ENCODE peak calls at places on chromosomes 16 and 17, in ten cellular contexts. Q is GM23248, C is MM.1S, E is heart right ventricle, I is Karpas-422, A is gastrocnemius medialis, F is IMR-90, Y is cardiac muscle cell, D is testis, X is aorta. Z is an unnamed sample.

GRCh38 chr17:21041753-21042433 is 918 bp downstream of the USP22 start:
- DNase-seq in Y (peak; percentile 75), Q (peak; percentile 82), D (peak; percentile 92), X (peak; percentile 93), I (peak; percentile 91), E (peak; percentile 91), C (peak; percentile 75), F (peak; percentile 61), A (peak; percentile 88), Z (peak; percentile 71)

GRCh38 chr16:46801428-46802049 is 29.4 kb downstream of the C16orf87 start:
- DNase-seq in I (no peak), D (no peak), C (no peak), X (no peak), E (no peak), F (peak; percentile 25), Y (peak; percentile 69), Q (peak; percentile 66), A (no peak), Z (no peak)

GRCh38 chr16:85617948-85618347 is 4.8 kb downstream of the GSE1 start:
- DNase-seq in C (no peak), D (no peak), Q (no peak), X (no peak), F (no peak), E (no peak), I (no peak), A (no peak), Y (no peak), Z (no peak)

GRCh38 chr16:72481419-72481818 is 309.5 kb upstream of the PMFBP1 start:
- DNase-seq in I (no peak), X (no peak), F (no peak), E (no peak), Y (no peak), Q (peak; percentile 10), D (no peak), C (no peak), A (no peak), Z (no peak)

GRCh38 chr17:51319186-51319585 is 58.8 kb downstream of the UTP18 start:
- DNase-seq in Y (no peak), Q (no peak), D (no peak), I (no peak), X (no peak), F (no peak), C (no peak), E (no peak), A (no peak), Z (no peak)

GRCh38 chr16:679808-680624 is at the start of gene STUB1:
- DNase-seq in C (peak; percentile 81), F (peak; percentile 80), Q (peak; percentile 93), I (peak; percentile 96), Y (peak; percentile 94), D (peak; percentile 94), E (peak; percentile 90), X (peak; percentile 96), A (peak; percentile 80), Z (peak; percentile 84)

GRCh38 chr16:84055801-84056634 is 13.4 kb upstream of the SLC38A8 start:
- DNase-seq in F (no peak), I (no peak), X (no peak), C (no peak), E (no peak), Q (no peak), A (no peak), D (peak; percentile 74), Y (no peak), Z (no peak)

GRCh38 chr16:28984619-28985135 is at the start of gene LAT:
- DNase-seq in X (no peak), E (no peak), A (no peak), F (no peak), Q (peak; percentile 33), C (peak; percentile 69), I (peak; percentile 56), Y (no peak), D (no peak), Z (peak; percentile 86)

GRCh38 chr17:78281249-78281865 is 49.9 kb downstream of the TMEM235 start:
- DNase-seq in C (no peak), A (no peak), E (no peak), F (peak; percentile 22), D (no peak), I (no peak), Y (no peak), X (peak; percentile 44), Q (no peak), Z (no peak)

GRCh38 chr16:23678430-23679273 is at the start of gene PLK1:
- DNase-seq in Y (peak; percentile 92), X (peak; percentile 91), I (peak; percentile 96), D (peak; percentile 92), A (peak; percentile 39), E (peak; percentile 64), C (peak; percentile 94), F (peak; percentile 76), Q (peak; percentile 97), Z (peak; percentile 71)

GRCh38 chr16:64893386-64893785 is 228.5 kb downstream of the CDH11 start:
- DNase-seq in X (no peak), I (peak; percentile 63), C (no peak), Y (no peak), Q (peak; percentile 64), E (peak; percentile 18), F (peak; percentile 21), D (no peak), A (no peak), Z (no peak)

GRCh38 chr17:16517477-16517876 is 25.5 kb upstream of the LRRC75A start:
- DNase-seq in D (no peak), E (no peak), I (no peak), X (no peak), F (no peak), C (no peak), Y (no peak), Q (no peak), A (no peak), Z (no peak)

GRCh38 chr17:16516594-16517018 is 24.6 kb upstream of the LRRC75A start:
- DNase-seq in X (no peak), I (no peak), Y (peak; percentile 64), C (no peak), F (peak; percentile 80), Q (peak; percentile 75), D (peak; percentile 41), A (no peak), E (peak; percentile 49), Z (no peak)

GRCh38 chr17:16513858-16514257 is 21.9 kb upstream of the LRRC75A start:
- DNase-seq in A (no peak), E (no peak), C (no peak), X (peak; percentile 11), F (no peak), D (no peak), I (no peak), Y (no peak), Q (no peak), Z (no peak)

GRCh38 chr17:16519021-16519420 is 27.0 kb upstream of the LRRC75A start:
- DNase-seq in E (no peak), I (no peak), A (no peak), C (no peak), F (no peak), Q (no peak), Y (no peak), D (no peak), X (no peak), Z (no peak)

DNA sequence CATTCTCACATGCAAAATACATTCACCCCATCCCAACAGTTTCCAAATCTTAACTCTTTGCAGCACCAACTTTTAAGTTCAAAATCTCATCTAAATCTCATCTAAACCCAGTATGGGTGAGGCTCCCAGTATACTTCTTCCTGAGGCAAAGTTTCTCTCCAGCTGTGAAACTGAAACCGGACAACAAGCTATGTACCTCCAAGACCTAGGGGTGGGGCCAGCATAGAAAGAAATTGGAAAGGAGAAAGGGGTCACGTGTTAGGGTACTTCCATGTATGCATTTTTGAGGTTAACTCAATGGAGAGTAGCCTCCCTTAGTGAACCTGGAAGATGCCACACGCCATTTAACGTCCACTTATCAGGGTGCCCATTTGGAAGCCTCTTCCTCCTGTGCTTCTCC is 23.9 kb upstream of the LRRC75A start:
- DNase-seq in X (no peak), I (no peak), E (no peak), Q (no peak), C (peak; percentile 34), F (no peak), D (no peak), A (no peak), Y (no peak), Z (no peak)
- H3K4me1 ChIP-seq in X (no peaks in the 10 kb centered on the region), I (no peaks in the 10 kb centered on the region), E (peaks cover 12% of the 10 kb centered on the region), Q (peaks cover 11% of the 10 kb centered on the region), C (peaks cover 3% of the 10 kb centered on the region), F (peaks cover 2% of the 10 kb centered on the region), D (peaks cover 2% of the 10 kb centered on the region), A (no peaks in the 10 kb centered on the region), Y (peaks cover 12% of the 10 kb centered on the region), Z (peaks cover under 1% of the 10 kb centered on the region)

GRCh38 chr17:34412965-34413441 is 50.0 kb upstream of the CCL1 start:
- DNase-seq in C (no peak), A (no peak), Y (no peak), I (no peak), D (no peak), E (no peak), Q (peak; percentile 39), X (no peak), F (peak; percentile 22), Z (no peak)
- H3K27ac ChIP-seq in C (no peak overlapping the region), A (no peak overlapping the region), Y (no peak overlapping the region), I (no peak overlapping the region), D (no peak overlapping the region), E (no peak overlapping the region), Q (no peak overlapping the region), X (no peak overlapping the region), F (no peak overlapping the region), Z (no peak overlapping the region)

GRCh38 chr16:59296002-59296401 is 561.9 kb upstream of the GOT2 start:
- DNase-seq in F (no peak), X (no peak), D (peak; percentile 26), A (no peak), C (no peak), Q (no peak), I (no peak), E (no peak), Y (no peak), Z (no peak)
- H3K4me1 ChIP-seq in F (peaks cover 2% of the 10 kb centered on the region), X (no peaks in the 10 kb centered on the region), D (no peaks in the 10 kb centered on the region), A (no peaks in the 10 kb centered on the region), C (no peaks in the 10 kb centered on the region), Q (no peaks in the 10 kb centered on the region), I (peaks cover 13% of the 10 kb centered on the region), E (no peaks in the 10 kb centered on the region), Y (no peaks in the 10 kb centered on the region), Z (no peaks in the 10 kb centered on the region)

GRCh38 chr17:75645501-75645888 is 12.3 kb downstream of the SMIM5 start:
- DNase-seq in X (peak; percentile 31), Q (no peak), Y (no peak), A (no peak), F (no peak), D (no peak), E (no peak), C (peak; percentile 86), I (no peak), Z (no peak)

GRCh38 chr17:75645889-75646625 is 12.8 kb downstream of the SMIM5 start:
- DNase-seq in X (peak; percentile 68), I (no peak), C (peak; percentile 60), F (no peak), E (no peak), D (no peak), Y (no peak), Q (no peak), A (no peak), Z (no peak)

GRCh38 chr17:75647921-75648320 is 14.7 kb downstream of the SMIM5 start:
- DNase-seq in E (no peak), D (no peak), F (no peak), C (no peak), Q (no peak), X (peak; percentile 54), Y (no peak), I (no peak), A (no peak), Z (no peak)

GRCh38 chr17:75647061-75647460 is 13.8 kb downstream of the SMIM5 start:
- DNase-seq in Q (no peak), I (no peak), Y (no peak), D (no peak), F (no peak), C (no peak), X (peak; percentile 53), A (no peak), E (no peak), Z (no peak)

GRCh38 chr17:75646626-75646968 is 13.4 kb downstream of the SMIM5 start:
- DNase-seq in D (no peak), Q (no peak), C (no peak), A (no peak), E (no peak), F (no peak), I (no peak), X (no peak), Y (no peak), Z (no peak)
- H3K27ac ChIP-seq in D (no peak overlapping the region), Q (no peak overlapping the region), C (peak overlapping the region; percentile 97), A (no peak overlapping the region), E (no peak overlapping the region), F (no peak overlapping the region), I (no peak overlapping the region), X (no peak overlapping the region), Y (no peak overlapping the region), Z (no peak overlapping the region)

Z was measured in CD4-positive, alpha-beta memory T cell.